ENCODE peak calls at places on chromosome 4, in four cellular contexts. One of them, this sample, is unnamed. For H3K4me1, the result is how much of the 10 kb centered on the place peaks cover.

GRCh38 chr4:183966371-183966770 is 61.3 kb downstream of the STOX2 start:
- DNase-seq in CD4-positive, CD25-positive, alpha-beta regulatory T cell: no peak
- DNase-seq in thoracic aorta: no peak
- DNase-seq in ascending aorta: no peak
- DNase-seq in this sample: no peak

GRCh38 chr4:184384810-184385557 is 89.4 kb downstream of the IRF2 start:
- DNase-seq in CD4-positive, CD25-positive, alpha-beta regulatory T cell: no peak
- DNase-seq in thoracic aorta: no peak
- DNase-seq in ascending aorta: no peak
- DNase-seq in this sample: no peak

GRCh38 chr4:10917475-10918103 is 233.0 kb upstream of the CLNK start:
- DNase-seq in CD4-positive, CD25-positive, alpha-beta regulatory T cell: no peak
- DNase-seq in thoracic aorta: no peak
- DNase-seq in ascending aorta: no peak
- DNase-seq in this sample: no peak

GRCh38 chr4:187236491-187236890 is 512.8 kb upstream of the FAT1 start:
- DNase-seq in CD4-positive, CD25-positive, alpha-beta regulatory T cell: no peak
- DNase-seq in thoracic aorta: no peak
- DNase-seq in ascending aorta: no peak
- DNase-seq in this sample: no peak

GRCh38 chr4:76663794-76664193 is 228.8 kb downstream of the SHROOM3 start:
- DNase-seq in CD4-positive, CD25-positive, alpha-beta regulatory T cell: no peak
- DNase-seq in thoracic aorta: no peak
- DNase-seq in ascending aorta: no peak
- DNase-seq in this sample: no peak

GRCh38 chr4:182680196-182680771 is 236.9 kb downstream of the DCTD start:
- DNase-seq in CD4-positive, CD25-positive, alpha-beta regulatory T cell: no peak
- DNase-seq in thoracic aorta: no peak
- DNase-seq in ascending aorta: no peak
- DNase-seq in this sample: no peak

GRCh38 chr4:15240764-15241163 is 187.1 kb upstream of the C1QTNF7 start:
- DNase-seq in CD4-positive, CD25-positive, alpha-beta regulatory T cell: no peak
- DNase-seq in thoracic aorta: no peak
- DNase-seq in ascending aorta: no peak
- DNase-seq in this sample: no peak

GRCh38 chr4:866761-867390 is 40.9 kb upstream of the CPLX1 start:
- DNase-seq in CD4-positive, CD25-positive, alpha-beta regulatory T cell: no peak
- DNase-seq in thoracic aorta: no peak
- DNase-seq in ascending aorta: no peak
- DNase-seq in this sample: no peak

GRCh38 chr4:2791518-2792395 is 1.1 kb upstream of the SH3BP2 start:
- DNase-seq in CD4-positive, CD25-positive, alpha-beta regulatory T cell: no peak
- DNase-seq in thoracic aorta: no peak
- DNase-seq in ascending aorta: peak
- DNase-seq in this sample: peak

GRCh38 chr4:71537551-71538065 is 198.8 kb downstream of the SLC4A4 start:
- DNase-seq in CD4-positive, CD25-positive, alpha-beta regulatory T cell: no peak
- DNase-seq in thoracic aorta: no peak
- DNase-seq in ascending aorta: no peak
- DNase-seq in this sample: no peak

GRCh38 chr4:173073939-173074500 is 94.6 kb upstream of the GALNT7 start:
- DNase-seq in CD4-positive, CD25-positive, alpha-beta regulatory T cell: no peak
- DNase-seq in thoracic aorta: no peak
- DNase-seq in ascending aorta: no peak
- DNase-seq in this sample: no peak

GRCh38 chr4:6258741-6259140 is 10.9 kb upstream of the WFS1 start:
- DNase-seq in CD4-positive, CD25-positive, alpha-beta regulatory T cell: no peak
- DNase-seq in thoracic aorta: no peak
- DNase-seq in ascending aorta: no peak
- DNase-seq in this sample: no peak

GRCh38 chr4:87856816-87857215 is 24.0 kb downstream of the MEPE start:
- DNase-seq in CD4-positive, CD25-positive, alpha-beta regulatory T cell: no peak
- DNase-seq in thoracic aorta: no peak
- DNase-seq in ascending aorta: no peak
- DNase-seq in this sample: no peak

GRCh38 chr4:29558789-29559188 is 1161.4 kb upstream of the PCDH7 start:
- DNase-seq in CD4-positive, CD25-positive, alpha-beta regulatory T cell: no peak
- DNase-seq in thoracic aorta: no peak
- DNase-seq in ascending aorta: no peak
- DNase-seq in this sample: no peak

GRCh38 chr4:152197211-152197610 is 338.7 kb downstream of the FBXW7 start:
- DNase-seq in CD4-positive, CD25-positive, alpha-beta regulatory T cell: no peak
- DNase-seq in thoracic aorta: no peak
- DNase-seq in ascending aorta: no peak
- DNase-seq in this sample: no peak

GRCh38 chr4:36392916-36393315 is 111.5 kb downstream of the DTHD1 start:
- DNase-seq in CD4-positive, CD25-positive, alpha-beta regulatory T cell: no peak
- DNase-seq in thoracic aorta: no peak
- DNase-seq in ascending aorta: no peak
- DNase-seq in this sample: no peak

GRCh38 chr4:106816501-106816900 is 219.6 kb downstream of the DKK2 start:
- DNase-seq in CD4-positive, CD25-positive, alpha-beta regulatory T cell: no peak
- DNase-seq in thoracic aorta: no peak
- DNase-seq in ascending aorta: no peak
- DNase-seq in this sample: no peak

GRCh38 chr4:11497972-11498371 is 69.3 kb upstream of the HS3ST1 start:
- DNase-seq in CD4-positive, CD25-positive, alpha-beta regulatory T cell: no peak
- DNase-seq in thoracic aorta: no peak
- DNase-seq in ascending aorta: no peak
- DNase-seq in this sample: no peak

GRCh38 chr4:8254076-8254475 is 15.5 kb upstream of the HTRA3 start:
- DNase-seq in CD4-positive, CD25-positive, alpha-beta regulatory T cell: no peak
- DNase-seq in thoracic aorta: no peak
- DNase-seq in ascending aorta: no peak
- DNase-seq in this sample: no peak

GRCh38 chr4:78634011-78634664 is 82.6 kb downstream of the ANXA3 start:
- DNase-seq in CD4-positive, CD25-positive, alpha-beta regulatory T cell: no peak
- DNase-seq in thoracic aorta: peak
- DNase-seq in ascending aorta: peak
- DNase-seq in this sample: peak

GRCh38 chr4:186644737-186645261 is 78.9 kb downstream of the FAT1 start:
- DNase-seq in CD4-positive, CD25-positive, alpha-beta regulatory T cell: no peak
- DNase-seq in thoracic aorta: no peak
- DNase-seq in ascending aorta: no peak
- DNase-seq in this sample: no peak

GRCh38 chr4:54082168-54082567 is 17.8 kb upstream of the CHIC2 start:
- DNase-seq in CD4-positive, CD25-positive, alpha-beta regulatory T cell: no peak
- DNase-seq in thoracic aorta: no peak
- DNase-seq in ascending aorta: peak
- DNase-seq in this sample: no peak
- H3K4me1 ChIP-seq in CD4-positive, CD25-positive, alpha-beta regulatory T cell: under half
- H3K4me1 ChIP-seq in thoracic aorta: under half
- H3K4me1 ChIP-seq in ascending aorta: under half
- H3K4me1 ChIP-seq in this sample: under half

GRCh38 chr4:84994280-84994679 is 27.8 kb upstream of the WDFY3 start:
- DNase-seq in CD4-positive, CD25-positive, alpha-beta regulatory T cell: no peak
- DNase-seq in thoracic aorta: no peak
- DNase-seq in ascending aorta: no peak
- DNase-seq in this sample: no peak
- H3K4me1 ChIP-seq in CD4-positive, CD25-positive, alpha-beta regulatory T cell: under half
- H3K4me1 ChIP-seq in thoracic aorta: under half
- H3K4me1 ChIP-seq in ascending aorta: under half
- H3K4me1 ChIP-seq in this sample: under half

DNA sequence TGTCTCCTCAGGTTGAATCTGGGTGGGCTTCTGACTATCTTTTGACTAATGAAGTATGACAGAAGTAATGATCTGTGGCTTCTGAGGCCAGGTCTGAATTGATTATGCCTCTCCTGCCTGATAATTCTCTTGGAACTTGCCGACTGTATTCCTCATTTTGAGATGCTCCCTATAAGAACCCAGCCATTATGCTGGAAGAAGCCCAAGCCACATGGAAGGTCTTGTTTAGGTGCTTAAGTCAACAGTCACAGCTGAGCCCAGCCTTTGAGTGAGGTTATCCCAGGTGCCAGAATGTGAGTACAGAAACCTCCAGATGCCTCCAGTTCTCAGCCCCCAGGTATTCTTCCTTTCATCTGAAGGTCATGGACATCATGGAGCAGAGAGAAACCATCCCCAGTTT is 456.6 kb downstream of the IL15 start:
- DNase-seq in CD4-positive, CD25-positive, alpha-beta regulatory T cell: no peak
- DNase-seq in thoracic aorta: no peak
- DNase-seq in ascending aorta: no peak
- DNase-seq in this sample: no peak
- H3K4me1 ChIP-seq in CD4-positive, CD25-positive, alpha-beta regulatory T cell: under half
- H3K4me1 ChIP-seq in thoracic aorta: under half
- H3K4me1 ChIP-seq in ascending aorta: under half
- H3K4me1 ChIP-seq in this sample: under half

DNA sequence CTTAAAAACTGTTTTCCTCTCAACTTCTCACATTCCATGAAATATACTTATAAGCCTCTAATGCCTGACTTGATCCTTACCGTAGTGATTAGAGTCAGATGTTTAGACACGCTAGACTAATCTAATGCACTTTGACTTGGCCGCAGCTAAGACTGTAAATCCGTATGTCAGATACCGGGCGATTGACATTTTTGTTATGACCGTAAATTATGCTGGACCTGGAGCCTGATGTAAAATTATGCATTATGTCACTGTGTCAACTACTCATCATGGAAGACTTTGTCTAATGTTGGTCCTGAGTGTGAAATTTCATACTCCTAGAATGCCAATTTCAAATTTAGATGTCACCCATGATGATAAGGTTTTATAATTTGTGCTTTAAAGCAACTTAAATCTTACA is 123.6 kb upstream of the LIMCH1 start:
- DNase-seq in CD4-positive, CD25-positive, alpha-beta regulatory T cell: no peak
- DNase-seq in thoracic aorta: no peak
- DNase-seq in ascending aorta: no peak
- DNase-seq in this sample: no peak
- H3K4me1 ChIP-seq in CD4-positive, CD25-positive, alpha-beta regulatory T cell: under half
- H3K4me1 ChIP-seq in thoracic aorta: half or more
- H3K4me1 ChIP-seq in ascending aorta: under half
- H3K4me1 ChIP-seq in this sample: under half

DNA sequence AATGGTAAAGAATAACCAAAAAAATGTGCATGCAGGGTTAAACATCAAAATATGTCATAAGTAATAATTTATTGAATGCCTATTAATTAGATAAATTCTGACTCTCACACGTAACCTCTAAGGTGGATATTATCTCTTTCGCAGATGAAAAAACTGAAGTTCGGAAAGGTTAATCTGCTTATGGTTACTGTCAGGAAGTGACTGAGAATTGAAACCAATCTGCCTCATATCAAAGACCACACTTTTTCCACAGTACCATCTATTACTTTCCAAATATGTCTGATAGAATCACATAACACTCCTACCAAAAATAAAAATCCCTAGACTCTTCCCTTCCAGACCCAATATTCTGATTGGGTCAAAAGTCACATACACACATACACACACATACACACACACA is 6.2 kb downstream of the CHIC2 start:
- DNase-seq in CD4-positive, CD25-positive, alpha-beta regulatory T cell: peak
- DNase-seq in thoracic aorta: no peak
- DNase-seq in ascending aorta: no peak
- DNase-seq in this sample: no peak
- H3K4me1 ChIP-seq in CD4-positive, CD25-positive, alpha-beta regulatory T cell: half or more
- H3K4me1 ChIP-seq in thoracic aorta: half or more
- H3K4me1 ChIP-seq in ascending aorta: under half
- H3K4me1 ChIP-seq in this sample: half or more

DNA sequence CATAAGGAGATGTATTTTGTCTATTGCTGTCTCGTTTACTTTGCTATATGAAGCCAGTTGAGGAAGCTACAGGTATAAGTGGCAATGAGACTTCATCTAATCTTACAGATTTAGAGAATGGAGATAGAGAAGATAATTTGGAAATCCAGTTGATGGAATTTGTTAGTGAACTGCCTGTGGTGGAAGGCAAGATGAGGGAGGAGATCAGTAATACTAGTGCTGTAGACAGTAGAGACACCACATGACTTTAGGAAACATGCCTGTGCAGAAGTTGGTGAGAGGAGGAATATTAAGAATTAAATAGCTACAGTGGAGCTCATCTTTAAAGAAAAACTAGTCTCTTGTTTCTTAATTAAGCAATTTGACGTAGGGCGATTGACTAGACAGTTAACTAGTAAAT is 51.3 kb downstream of the RBPJ start:
- DNase-seq in CD4-positive, CD25-positive, alpha-beta regulatory T cell: no peak
- DNase-seq in thoracic aorta: no peak
- DNase-seq in ascending aorta: no peak
- DNase-seq in this sample: no peak
- H3K4me1 ChIP-seq in CD4-positive, CD25-positive, alpha-beta regulatory T cell: under half
- H3K4me1 ChIP-seq in thoracic aorta: under half
- H3K4me1 ChIP-seq in ascending aorta: under half
- H3K4me1 ChIP-seq in this sample: under half

GRCh38 chr4:40192286-40193017 is 4.4 kb upstream of the RHOH start:
- DNase-seq in CD4-positive, CD25-positive, alpha-beta regulatory T cell: peak
- DNase-seq in thoracic aorta: no peak
- DNase-seq in ascending aorta: no peak
- DNase-seq in this sample: no peak
- H3K4me1 ChIP-seq in CD4-positive, CD25-positive, alpha-beta regulatory T cell: under half
- H3K4me1 ChIP-seq in thoracic aorta: under half
- H3K4me1 ChIP-seq in ascending aorta: under half
- H3K4me1 ChIP-seq in this sample: under half